ENCODE peak calls at places on chromosomes 6 and 20, in four cellular contexts. Z, B, X and Y are unnamed samples.

GRCh38 chr20:63335711-63336110 is 25.4 kb downstream of the CHRNA4 start:
- DNase-seq in Z (no peak), X (no peak), B (no peak), Y (no peak)

GRCh38 chr6:15911753-15912504 is 217.0 kb upstream of the MYLIP start:
- DNase-seq in B (peak; percentile 54), Z (no peak), X (no peak), Y (no peak)

GRCh38 chr20:36950432-36951197 is 893 bp downstream of the SAMHD1 start:
- DNase-seq in X (peak; percentile 79), Z (peak; percentile 25), B (no peak), Y (no peak)

GRCh38 chr6:8441452-8441851 is 6.1 kb upstream of the SLC35B3 start:
- DNase-seq in X (no peak), Z (no peak), B (no peak), Y (no peak)

GRCh38 chr6:163413345-163414116 is 987 bp upstream of the QKI start:
- DNase-seq in Z (peak; percentile 66), X (peak; percentile 91), B (peak; percentile 84), Y (peak; percentile 85)

GRCh38 chr6:119484598-119484997 is 135.0 kb upstream of the MAN1A1 start:
- DNase-seq in B (no peak), Z (no peak), X (peak; percentile 85), Y (no peak)

GRCh38 chr20:58698741-58699141 is 6.1 kb downstream of the NPEPL1 start:
- DNase-seq in Z (peak; percentile 6), X (no peak), B (no peak), Y (no peak)

GRCh38 chr6:56259682-56260081 is 12.3 kb upstream of the COL21A1 start:
- DNase-seq in Z (no peak), X (peak; percentile 13), B (no peak), Y (no peak)

GRCh38 chr6:7939186-7939863 is 28.7 kb upstream of the TXNDC5 start:
- DNase-seq in B (no peak), Z (no peak), X (no peak), Y (no peak)

GRCh38 chr6:53813801-53814200 is 19.0 kb downstream of the LRRC1 start:
- DNase-seq in Z (no peak), B (no peak), X (no peak), Y (no peak)